ENCODE peak calls at places on chromosomes 7 and 10, in ten cellular contexts. X, C, I, Z, F, N, A, T, H and V are unnamed samples.

GRCh38 chr7:74003609-74004008 is 24.4 kb upstream of the ELN start:
- DNase-seq in Z (no peak), A (no peak), H (no peak), C (no peak), N (no peak), I (no peak), F (no peak), X (no peak), T (no peak), V (no peak)

GRCh38 chr7:117871778-117872538 is 1.3 kb downstream of the CTTNBP2 start:
- DNase-seq in T (no peak), I (no peak), Z (no peak), C (peak), A (peak), N (peak), H (no peak), F (peak), X (no peak), V (no peak)

GRCh38 chr10:61974611-61975010 is 73.1 kb downstream of the ARID5B start:
- DNase-seq in F (peak), A (peak), T (peak), Z (peak), C (peak), N (no peak), X (peak), H (peak), I (peak), V (no peak)

GRCh38 chr7:23472046-23472445 is 1.8 kb upstream of the IGF2BP3 start:
- DNase-seq in T (no peak), N (no peak), H (no peak), A (no peak), I (no peak), C (no peak), Z (no peak), F (no peak), X (no peak), V (no peak)

GRCh38 chr7:138951953-138952352 is 29.2 kb downstream of the KIAA1549 start:
- DNase-seq in N (no peak), Z (no peak), F (no peak), I (no peak), X (peak), H (no peak), C (no peak), A (no peak), T (no peak), V (no peak)

GRCh38 chr10:102342958-102343357 is 52.5 kb upstream of the NFKB2 start:
- DNase-seq in Z (peak), F (no peak), A (no peak), H (no peak), X (no peak), C (no peak), T (peak), I (peak), N (no peak), V (no peak)

GRCh38 chr10:3429651-3430050 is 257.1 kb upstream of the PITRM1 start:
- DNase-seq in A (no peak), F (no peak), I (peak), T (no peak), C (no peak), H (no peak), X (no peak), N (no peak), Z (no peak), V (no peak)

GRCh38 chr7:16463520-16463919 is 2.0 kb downstream of the SOSTDC1 start:
- DNase-seq in Z (no peak), X (no peak), N (no peak), T (no peak), A (no peak), C (no peak), I (no peak), H (no peak), F (no peak), V (no peak)

GRCh38 chr10:15703167-15703880 is 16.4 kb downstream of the ITGA8 start:
- DNase-seq in N (no peak), X (no peak), C (no peak), F (no peak), I (peak), T (no peak), A (no peak), H (no peak), Z (no peak), V (no peak)

GRCh38 chr7:87345962-87346371 is 503 bp downstream of the CROT start:
- DNase-seq in C (no peak), H (no peak), N (no peak), A (no peak), X (no peak), Z (peak), I (no peak), F (no peak), T (no peak), V (no peak)

GRCh38 chr7:157355784-157356511 is 19.1 kb downstream of the DNAJB6 start:
- DNase-seq in T (no peak), Z (peak), H (no peak), C (no peak), A (no peak), N (no peak), X (peak), I (no peak), F (no peak), V (peak)

GRCh38 chr10:45374451-45375052 is 536 bp downstream of the ALOX5 start:
- DNase-seq in F (no peak), H (no peak), A (peak), C (no peak), X (peak), T (no peak), I (no peak), N (peak), Z (no peak), V (no peak)

GRCh38 chr7:101555921-101556275 is 73.2 kb downstream of the MYL10 start:
- DNase-seq in Z (no peak), N (no peak), F (no peak), I (no peak), H (no peak), A (no peak), T (no peak), C (no peak), X (no peak), V (no peak)

GRCh38 chr7:131553906-131554305 is 2.5 kb downstream of the PODXL start:
- DNase-seq in I (no peak), F (no peak), A (no peak), T (no peak), C (no peak), N (no peak), Z (no peak), H (no peak), X (no peak), V (no peak)

DNA sequence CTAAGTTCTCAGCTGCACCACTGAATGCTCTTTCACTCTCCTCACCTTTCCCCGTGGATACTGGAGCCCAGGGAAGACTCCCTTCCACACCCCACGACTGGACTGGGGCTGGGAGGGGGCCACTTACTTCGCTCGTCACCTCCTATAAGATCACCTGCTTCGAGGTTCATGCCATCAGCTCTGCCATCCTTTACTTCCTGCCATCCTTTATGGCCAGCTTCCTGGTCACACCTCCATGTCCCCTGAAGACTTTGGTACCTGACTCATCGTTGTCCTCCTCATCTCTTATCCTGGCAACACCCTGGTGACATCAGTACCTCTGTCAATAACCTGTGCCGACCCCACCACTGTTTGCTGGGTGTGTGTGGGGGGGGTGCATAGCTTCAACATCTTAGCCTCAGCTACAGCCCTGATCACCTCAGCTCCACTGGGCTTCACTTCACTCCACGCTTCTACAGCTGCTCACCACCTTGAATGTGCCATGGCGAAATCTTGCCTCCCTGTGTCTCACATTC is 8.7 kb upstream of the VDAC2 start:
- DNase-seq in N (no peak), H (no peak), I (no peak), X (no peak), A (no peak), T (no peak), C (peak), F (no peak), Z (no peak), V (no peak)
- H3K4me3 ChIP-seq in N (no peak), H (no peak), I (no peak), X (no peak), A (no peak), T (no peak), C (no peak), F (no peak), Z (no peak), V (no peak)

GRCh38 chr10:79267449-79267848 is 79.8 kb upstream of the PPIF start:
- DNase-seq in N (no peak), X (no peak), C (no peak), Z (no peak), T (no peak), A (no peak), I (no peak), F (no peak), H (no peak), V (no peak)
- TF ChIP-seq CTCF in N (no peak), X (no peak), C (no peak), Z (no peak), T (no peak), A (no peak), I (no peak), F (no peak), H (no peak), V (no peak)

GRCh38 chr10:17984056-17984455 is 32.3 kb downstream of the SLC39A12 start:
- DNase-seq in H (no peak), X (no peak), C (no peak), I (peak), F (no peak), A (no peak), N (no peak), T (no peak), Z (peak), V (no peak)
- H3K4me3 ChIP-seq in H (no peak), X (no peak), C (no peak), I (no peak), F (no peak), A (no peak), N (no peak), T (no peak), Z (no peak), V (no peak)

DNA sequence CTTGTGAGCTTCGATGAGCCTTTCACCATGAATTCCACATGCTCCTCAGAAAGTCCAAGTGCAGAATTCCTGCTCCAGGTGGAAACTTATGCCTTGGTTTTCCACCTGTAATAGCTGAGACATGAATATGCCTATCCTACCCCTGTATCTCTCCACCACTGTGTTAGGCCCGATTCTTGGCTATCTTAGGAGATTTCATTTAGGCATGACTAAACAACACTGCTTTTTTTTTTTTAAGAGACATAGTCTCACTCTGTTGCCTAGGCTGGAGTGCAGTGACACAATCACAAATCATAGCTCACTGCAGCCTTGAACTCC is 57.2 kb downstream of the NCAPG2 start:
- DNase-seq in H (no peak), X (no peak), T (no peak), F (no peak), N (no peak), C (no peak), I (no peak), A (no peak), Z (no peak), V (no peak)
- TF ChIP-seq CTCF in H (no peak), X (no peak), T (no peak), F (no peak), N (no peak), C (no peak), I (no peak), A (no peak), Z (no peak), V (no peak)

DNA sequence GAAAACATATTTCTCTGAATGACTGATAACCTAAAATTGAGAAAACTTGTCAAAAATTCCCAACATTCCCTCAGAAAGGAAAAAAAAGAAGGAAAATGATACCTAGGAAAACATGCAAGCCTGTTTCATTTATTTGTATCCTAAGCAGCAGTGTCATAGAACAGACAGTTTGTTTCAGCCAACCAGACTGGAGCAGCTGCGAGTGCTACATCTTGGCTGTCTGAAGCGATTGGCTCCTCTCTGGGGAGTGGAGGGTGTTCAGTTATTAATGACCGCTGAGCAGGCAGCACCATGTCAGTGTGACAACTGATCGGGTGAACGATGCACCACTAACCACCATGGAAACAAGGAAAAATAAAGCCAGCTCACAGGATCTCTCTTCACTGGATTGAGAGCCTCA is at the start of gene LRRN3:
- DNase-seq in C (peak), Z (peak), F (peak), T (no peak), H (peak), N (no peak), A (peak), I (peak), X (peak), V (peak)
- H3K4me3 ChIP-seq in C (no peak), Z (peak), F (peak), T (peak), H (peak), N (peak), A (peak), I (peak), X (no peak), V (peak)

DNA sequence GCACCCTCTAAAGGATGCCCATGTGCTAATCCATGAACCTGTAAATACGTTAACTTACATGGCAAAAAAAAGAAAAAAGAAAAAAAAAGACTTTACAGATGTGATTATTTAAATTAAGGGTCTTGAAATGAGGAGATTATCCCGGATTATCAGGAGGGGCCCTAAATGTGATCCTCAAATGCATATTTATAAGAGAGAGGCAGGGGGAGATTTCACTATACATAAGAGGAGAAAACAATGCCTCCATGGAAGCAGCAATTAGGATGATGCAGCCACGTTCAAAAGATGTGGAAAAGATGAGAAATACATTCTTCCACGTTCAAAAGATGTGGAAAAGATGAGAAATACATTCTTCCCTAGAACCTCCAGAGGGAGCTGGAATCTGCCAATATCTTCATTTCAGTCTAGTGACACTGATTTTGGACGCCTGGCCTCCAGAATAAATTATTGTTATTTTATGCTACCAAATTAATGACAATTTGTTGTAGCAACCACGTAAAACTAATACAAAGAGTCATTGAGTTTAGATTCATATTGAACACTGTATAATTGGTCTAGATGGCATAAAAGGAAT is 328.4 kb upstream of the GNAI1 start:
- DNase-seq in F (no peak), Z (no peak), I (peak), X (no peak), N (no peak), H (no peak), T (no peak), C (no peak), A (no peak), V (no peak)
- TF ChIP-seq CTCF in F (no peak), Z (peak), I (peak), X (no peak), N (no peak), H (peak), T (peak), C (no peak), A (no peak), V (no peak)

GRCh38 chr7:30916255-30916654 is 4.6 kb downstream of the AQP1 start:
- DNase-seq in Z (no peak), I (no peak), N (no peak), C (no peak), X (no peak), T (no peak), A (peak), F (no peak), H (no peak), V (no peak)

GRCh38 chr7:30912986-30913671 is 1.5 kb downstream of the AQP1 start:
- DNase-seq in N (no peak), I (no peak), F (no peak), C (peak), X (no peak), H (no peak), A (peak), T (no peak), Z (no peak), V (no peak)

GRCh38 chr7:30915751-30916150 is 4.1 kb downstream of the AQP1 start:
- DNase-seq in X (no peak), Z (no peak), A (peak), T (no peak), H (no peak), N (no peak), C (no peak), I (no peak), F (no peak), V (no peak)

GRCh38 chr7:30913821-30914515 is 2.3 kb downstream of the AQP1 start:
- DNase-seq in A (peak), N (no peak), T (no peak), F (no peak), Z (no peak), I (no peak), X (no peak), H (no peak), C (peak), V (no peak)

GRCh38 chr7:30914611-30915601 is 3.3 kb downstream of the AQP1 start:
- DNase-seq in I (peak), T (no peak), N (no peak), H (no peak), C (no peak), Z (peak), X (no peak), F (no peak), A (peak), V (no peak)
- H3K4me3 ChIP-seq in I (no peak), T (no peak), N (peak), H (no peak), C (no peak), Z (peak), X (no peak), F (no peak), A (peak), V (peak)

DNA sequence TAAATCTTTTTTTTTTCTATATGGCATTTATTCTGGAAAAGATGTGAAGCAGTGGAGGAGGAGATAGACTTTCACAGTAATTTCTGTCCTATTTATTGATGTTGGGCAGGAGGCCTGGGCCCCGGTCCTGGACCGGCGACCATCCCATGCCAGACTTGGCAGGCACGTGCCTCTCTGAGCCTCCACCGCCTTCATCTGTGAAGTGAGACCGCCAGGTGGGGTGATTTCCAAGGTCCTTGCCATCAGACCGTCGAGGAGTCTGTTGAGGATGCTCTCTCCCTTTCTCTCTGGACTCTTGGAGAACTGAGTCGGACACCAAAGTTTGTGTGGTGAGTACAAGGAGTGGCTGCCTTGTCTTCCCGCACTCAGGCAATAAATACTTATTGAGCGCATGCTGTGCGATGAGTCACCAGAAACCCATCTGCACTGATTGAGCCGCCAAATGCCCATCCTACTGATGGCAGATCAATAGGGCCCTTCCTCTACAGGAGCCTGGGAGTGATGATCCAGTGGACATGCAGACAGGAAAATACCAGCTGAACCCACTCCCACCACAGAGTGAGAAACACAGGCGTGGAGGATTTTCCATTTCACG is 11.3 kb upstream of the PRKAG2 start:
- DNase-seq in A (no peak), Z (no peak), H (no peak), T (no peak), N (peak), I (no peak), C (no peak), X (no peak), F (peak), V (no peak)
- TF ChIP-seq CTCF in A (no peak), Z (no peak), H (peak), T (no peak), N (no peak), I (no peak), C (no peak), X (no peak), F (no peak), V (no peak)

DNA sequence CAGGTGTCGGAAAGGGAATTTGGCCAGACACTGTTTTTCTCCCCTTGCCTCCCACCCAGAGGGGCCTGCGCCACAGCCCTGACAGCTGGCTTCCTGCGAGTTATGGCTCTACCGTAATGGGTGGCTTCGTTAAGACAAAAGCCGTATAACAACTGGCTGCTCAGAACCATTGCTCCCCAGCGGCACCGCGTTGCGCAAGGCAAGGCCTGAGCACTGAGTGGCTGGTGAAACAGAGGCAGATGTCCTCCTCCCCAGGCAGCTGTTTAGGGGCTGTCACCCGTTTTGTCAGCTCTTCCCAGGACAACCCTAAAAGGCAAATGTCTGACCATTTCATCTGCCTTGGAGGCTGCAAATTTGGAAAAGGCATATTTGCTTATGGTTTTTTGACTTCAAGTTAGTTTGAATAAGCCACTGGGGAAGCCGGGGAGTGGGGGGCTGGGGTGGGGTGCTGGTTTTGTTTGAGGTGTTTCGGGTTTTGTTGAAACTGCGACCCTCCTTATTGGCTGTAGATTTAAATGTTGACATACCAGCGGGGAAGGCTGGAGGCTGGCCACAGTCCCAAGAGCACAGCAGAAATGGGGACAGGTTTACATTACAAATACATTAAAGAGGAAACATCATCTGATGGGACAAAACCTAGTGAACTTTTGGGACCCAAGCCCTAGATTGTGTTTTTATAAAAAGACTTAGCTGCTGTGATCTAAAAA is 681 bp upstream of the SPOCK2 start:
- DNase-seq in Z (no peak), I (peak), N (peak), T (no peak), C (no peak), X (no peak), H (peak), F (no peak), A (peak), V (peak)
- H3K4me3 ChIP-seq in Z (no peak), I (no peak), N (no peak), T (no peak), C (no peak), X (no peak), H (peak), F (no peak), A (peak), V (peak)